ENCODE peak calls at places on chromosomes 13 and 19, in eight cellular contexts. One of them, this sample, is unnamed.

GRCh38 chr19:10587839-10588150 is 683 bp upstream of the AP1M2 start:
- DNase-seq in stimulated activated CD4-positive, alpha-beta T cell treated with anti-CD3 and anti-CD28 coated beads, Interleukin-2, amount 100 ng/mL, for 24 hours: no peak
- DNase-seq in A172: no peak
- DNase-seq in putamen: no peak
- DNase-seq in CD8-positive, alpha-beta T cell: no peak
- DNase-seq in NCI-H1092: no peak
- DNase-seq in CD4-positive, alpha-beta T cell: no peak
- DNase-seq in hepatocyte: no peak
- DNase-seq in this sample: no peak

GRCh38 chr19:18102916-18103542 is 5.5 kb downstream of the MAST3 start:
- DNase-seq in stimulated activated CD4-positive, alpha-beta T cell treated with anti-CD3 and anti-CD28 coated beads, Interleukin-2, amount 100 ng/mL, for 24 hours: no peak
- DNase-seq in A172: no peak
- DNase-seq in putamen: no peak
- DNase-seq in CD8-positive, alpha-beta T cell: no peak
- DNase-seq in NCI-H1092: peak
- DNase-seq in CD4-positive, alpha-beta T cell: no peak
- DNase-seq in hepatocyte: no peak
- DNase-seq in this sample: no peak

GRCh38 chr13:71672527-71672926 is 194.5 kb downstream of the DACH1 start:
- DNase-seq in stimulated activated CD4-positive, alpha-beta T cell treated with anti-CD3 and anti-CD28 coated beads, Interleukin-2, amount 100 ng/mL, for 24 hours: no peak
- DNase-seq in A172: no peak
- DNase-seq in putamen: no peak
- DNase-seq in CD8-positive, alpha-beta T cell: no peak
- DNase-seq in NCI-H1092: no peak
- DNase-seq in CD4-positive, alpha-beta T cell: no peak
- DNase-seq in hepatocyte: no peak
- DNase-seq in this sample: no peak

GRCh38 chr13:40172149-40172591 is 494.3 kb downstream of the FOXO1 start:
- DNase-seq in stimulated activated CD4-positive, alpha-beta T cell treated with anti-CD3 and anti-CD28 coated beads, Interleukin-2, amount 100 ng/mL, for 24 hours: no peak
- DNase-seq in A172: no peak
- DNase-seq in putamen: no peak
- DNase-seq in CD8-positive, alpha-beta T cell: no peak
- DNase-seq in NCI-H1092: no peak
- DNase-seq in CD4-positive, alpha-beta T cell: no peak
- DNase-seq in hepatocyte: no peak
- DNase-seq in this sample: no peak

GRCh38 chr19:871446-872265 is 12.2 kb downstream of the CFD start:
- DNase-seq in stimulated activated CD4-positive, alpha-beta T cell treated with anti-CD3 and anti-CD28 coated beads, Interleukin-2, amount 100 ng/mL, for 24 hours: peak
- DNase-seq in A172: no peak
- DNase-seq in putamen: no peak
- DNase-seq in CD8-positive, alpha-beta T cell: no peak
- DNase-seq in NCI-H1092: no peak
- DNase-seq in CD4-positive, alpha-beta T cell: peak
- DNase-seq in hepatocyte: no peak
- DNase-seq in this sample: no peak

GRCh38 chr13:112457081-112457480 is 80.9 kb downstream of the SPACA7 start:
- DNase-seq in stimulated activated CD4-positive, alpha-beta T cell treated with anti-CD3 and anti-CD28 coated beads, Interleukin-2, amount 100 ng/mL, for 24 hours: no peak
- DNase-seq in A172: no peak
- DNase-seq in putamen: no peak
- DNase-seq in CD8-positive, alpha-beta T cell: no peak
- DNase-seq in NCI-H1092: no peak
- DNase-seq in CD4-positive, alpha-beta T cell: no peak
- DNase-seq in hepatocyte: no peak
- DNase-seq in this sample: no peak

GRCh38 chr19:6047741-6048231 is 62.5 kb downstream of the RFX2 start:
- DNase-seq in stimulated activated CD4-positive, alpha-beta T cell treated with anti-CD3 and anti-CD28 coated beads, Interleukin-2, amount 100 ng/mL, for 24 hours: no peak
- DNase-seq in A172: no peak
- DNase-seq in putamen: no peak
- DNase-seq in CD8-positive, alpha-beta T cell: no peak
- DNase-seq in NCI-H1092: peak
- DNase-seq in CD4-positive, alpha-beta T cell: no peak
- DNase-seq in hepatocyte: peak
- DNase-seq in this sample: peak

GRCh38 chr13:100892981-100893380 is 218.4 kb upstream of the TMTC4 start:
- DNase-seq in stimulated activated CD4-positive, alpha-beta T cell treated with anti-CD3 and anti-CD28 coated beads, Interleukin-2, amount 100 ng/mL, for 24 hours: no peak
- DNase-seq in A172: no peak
- DNase-seq in putamen: peak
- DNase-seq in CD8-positive, alpha-beta T cell: no peak
- DNase-seq in NCI-H1092: no peak
- DNase-seq in CD4-positive, alpha-beta T cell: no peak
- DNase-seq in hepatocyte: no peak
- DNase-seq in this sample: no peak

GRCh38 chr19:54069482-54069881 is 5.8 kb upstream of the VSTM1 start:
- DNase-seq in stimulated activated CD4-positive, alpha-beta T cell treated with anti-CD3 and anti-CD28 coated beads, Interleukin-2, amount 100 ng/mL, for 24 hours: no peak
- DNase-seq in A172: no peak
- DNase-seq in putamen: no peak
- DNase-seq in CD8-positive, alpha-beta T cell: no peak
- DNase-seq in NCI-H1092: no peak
- DNase-seq in CD4-positive, alpha-beta T cell: no peak
- DNase-seq in hepatocyte: no peak
- DNase-seq in this sample: no peak

GRCh38 chr13:61078976-61079770 is 336.5 kb downstream of the PCDH20 start:
- DNase-seq in stimulated activated CD4-positive, alpha-beta T cell treated with anti-CD3 and anti-CD28 coated beads, Interleukin-2, amount 100 ng/mL, for 24 hours: no peak
- DNase-seq in A172: no peak
- DNase-seq in putamen: no peak
- DNase-seq in CD8-positive, alpha-beta T cell: no peak
- DNase-seq in NCI-H1092: no peak
- DNase-seq in CD4-positive, alpha-beta T cell: no peak
- DNase-seq in hepatocyte: no peak
- DNase-seq in this sample: no peak

GRCh38 chr13:57932071-57932470 is 300.5 kb downstream of the PCDH17 start:
- DNase-seq in stimulated activated CD4-positive, alpha-beta T cell treated with anti-CD3 and anti-CD28 coated beads, Interleukin-2, amount 100 ng/mL, for 24 hours: no peak
- DNase-seq in A172: no peak
- DNase-seq in putamen: no peak
- DNase-seq in CD8-positive, alpha-beta T cell: no peak
- DNase-seq in NCI-H1092: no peak
- DNase-seq in CD4-positive, alpha-beta T cell: no peak
- DNase-seq in hepatocyte: no peak
- DNase-seq in this sample: no peak

GRCh38 chr13:73138967-73139491 is 80.2 kb downstream of the KLF5 start:
- DNase-seq in stimulated activated CD4-positive, alpha-beta T cell treated with anti-CD3 and anti-CD28 coated beads, Interleukin-2, amount 100 ng/mL, for 24 hours: no peak
- DNase-seq in A172: no peak
- DNase-seq in putamen: no peak
- DNase-seq in CD8-positive, alpha-beta T cell: no peak
- DNase-seq in NCI-H1092: no peak
- DNase-seq in CD4-positive, alpha-beta T cell: no peak
- DNase-seq in hepatocyte: peak
- DNase-seq in this sample: peak

GRCh38 chr19:17680235-17680722 is 7.9 kb downstream of the UNC13A start:
- DNase-seq in stimulated activated CD4-positive, alpha-beta T cell treated with anti-CD3 and anti-CD28 coated beads, Interleukin-2, amount 100 ng/mL, for 24 hours: peak
- DNase-seq in A172: peak
- DNase-seq in putamen: no peak
- DNase-seq in CD8-positive, alpha-beta T cell: no peak
- DNase-seq in NCI-H1092: no peak
- DNase-seq in CD4-positive, alpha-beta T cell: peak
- DNase-seq in hepatocyte: peak
- DNase-seq in this sample: no peak

GRCh38 chr13:107650081-107650701 is 565.1 kb downstream of the LIG4 start:
- DNase-seq in stimulated activated CD4-positive, alpha-beta T cell treated with anti-CD3 and anti-CD28 coated beads, Interleukin-2, amount 100 ng/mL, for 24 hours: peak
- DNase-seq in A172: peak
- DNase-seq in putamen: peak
- DNase-seq in CD8-positive, alpha-beta T cell: no peak
- DNase-seq in NCI-H1092: no peak
- DNase-seq in CD4-positive, alpha-beta T cell: no peak
- DNase-seq in hepatocyte: peak
- DNase-seq in this sample: no peak

GRCh38 chr19:39430675-39431593 is 4.8 kb downstream of the RPS16 start:
- DNase-seq in stimulated activated CD4-positive, alpha-beta T cell treated with anti-CD3 and anti-CD28 coated beads, Interleukin-2, amount 100 ng/mL, for 24 hours: peak
- DNase-seq in A172: peak
- DNase-seq in putamen: no peak
- DNase-seq in CD8-positive, alpha-beta T cell: peak
- DNase-seq in NCI-H1092: no peak
- DNase-seq in CD4-positive, alpha-beta T cell: no peak
- DNase-seq in hepatocyte: peak
- DNase-seq in this sample: no peak

GRCh38 chr13:19864339-19865309 is 1.2 kb upstream of the ZMYM5 start:
- DNase-seq in stimulated activated CD4-positive, alpha-beta T cell treated with anti-CD3 and anti-CD28 coated beads, Interleukin-2, amount 100 ng/mL, for 24 hours: peak
- DNase-seq in A172: peak
- DNase-seq in putamen: peak
- DNase-seq in CD8-positive, alpha-beta T cell: peak
- DNase-seq in NCI-H1092: peak
- DNase-seq in CD4-positive, alpha-beta T cell: peak
- DNase-seq in hepatocyte: peak
- DNase-seq in this sample: peak

GRCh38 chr13:73220966-73221720 is 162.3 kb downstream of the KLF5 start:
- DNase-seq in stimulated activated CD4-positive, alpha-beta T cell treated with anti-CD3 and anti-CD28 coated beads, Interleukin-2, amount 100 ng/mL, for 24 hours: no peak
- DNase-seq in A172: peak
- DNase-seq in putamen: no peak
- DNase-seq in CD8-positive, alpha-beta T cell: no peak
- DNase-seq in NCI-H1092: no peak
- DNase-seq in CD4-positive, alpha-beta T cell: no peak
- DNase-seq in hepatocyte: peak
- DNase-seq in this sample: no peak

GRCh38 chr13:101473458-101473857 is 21.0 kb downstream of the ITGBL1 start:
- DNase-seq in stimulated activated CD4-positive, alpha-beta T cell treated with anti-CD3 and anti-CD28 coated beads, Interleukin-2, amount 100 ng/mL, for 24 hours: no peak
- DNase-seq in A172: peak
- DNase-seq in putamen: no peak
- DNase-seq in CD8-positive, alpha-beta T cell: no peak
- DNase-seq in NCI-H1092: no peak
- DNase-seq in CD4-positive, alpha-beta T cell: no peak
- DNase-seq in hepatocyte: no peak
- DNase-seq in this sample: no peak

GRCh38 chr13:112248406-112248760 is 127.8 kb upstream of the SPACA7 start:
- DNase-seq in stimulated activated CD4-positive, alpha-beta T cell treated with anti-CD3 and anti-CD28 coated beads, Interleukin-2, amount 100 ng/mL, for 24 hours: no peak
- DNase-seq in A172: no peak
- DNase-seq in putamen: no peak
- DNase-seq in CD8-positive, alpha-beta T cell: no peak
- DNase-seq in NCI-H1092: peak
- DNase-seq in CD4-positive, alpha-beta T cell: no peak
- DNase-seq in hepatocyte: no peak
- DNase-seq in this sample: no peak

GRCh38 chr19:39582442-39582841 is 19.9 kb upstream of the LGALS13 start:
- DNase-seq in stimulated activated CD4-positive, alpha-beta T cell treated with anti-CD3 and anti-CD28 coated beads, Interleukin-2, amount 100 ng/mL, for 24 hours: peak
- DNase-seq in A172: no peak
- DNase-seq in putamen: no peak
- DNase-seq in CD8-positive, alpha-beta T cell: no peak
- DNase-seq in NCI-H1092: no peak
- DNase-seq in CD4-positive, alpha-beta T cell: no peak
- DNase-seq in hepatocyte: no peak
- DNase-seq in this sample: no peak

GRCh38 chr13:80030491-80030890 is 310.4 kb downstream of the SPRY2 start:
- DNase-seq in stimulated activated CD4-positive, alpha-beta T cell treated with anti-CD3 and anti-CD28 coated beads, Interleukin-2, amount 100 ng/mL, for 24 hours: no peak
- DNase-seq in A172: peak
- DNase-seq in putamen: no peak
- DNase-seq in CD8-positive, alpha-beta T cell: no peak
- DNase-seq in NCI-H1092: no peak
- DNase-seq in CD4-positive, alpha-beta T cell: no peak
- DNase-seq in hepatocyte: no peak
- DNase-seq in this sample: peak

GRCh38 chr13:21670006-21670882 is 629 bp upstream of the FGF9 start:
- DNase-seq in stimulated activated CD4-positive, alpha-beta T cell treated with anti-CD3 and anti-CD28 coated beads, Interleukin-2, amount 100 ng/mL, for 24 hours: peak
- DNase-seq in A172: no peak
- DNase-seq in putamen: no peak
- DNase-seq in CD8-positive, alpha-beta T cell: peak
- DNase-seq in NCI-H1092: peak
- DNase-seq in CD4-positive, alpha-beta T cell: peak
- DNase-seq in hepatocyte: peak
- DNase-seq in this sample: peak